ENCODE peak calls at places on chromosome 1, in five cellular contexts. W is T-helper 9 cell, X is GM10248, F is Caki2, V is NCI-H1694 treated with DMSO at 0.1 percent for 48 hours. I is an unnamed sample.

GRCh38 chr1:60956520-60956919 is 125.8 kb upstream of the NFIA start:
- DNase-seq in W (no peak), V (no peak), X (no peak), F (no peak), I (no peak)

GRCh38 chr1:22689505-22689904 is 21.1 kb upstream of the EPHB2 start:
- DNase-seq in V (no peak), W (no peak), F (peak), X (no peak), I (no peak)

GRCh38 chr1:93219443-93219842 is 38.9 kb downstream of the CCDC18 start:
- DNase-seq in W (no peak), X (peak), V (no peak), F (peak), I (peak)

GRCh38 chr1:20446796-20447195 is 39.2 kb downstream of the CAMK2N1 start:
- DNase-seq in V (no peak), X (no peak), F (no peak), W (no peak), I (no peak)

GRCh38 chr1:209530990-209531389 is 52.5 kb upstream of the CAMK1G start:
- DNase-seq in V (no peak), X (no peak), W (no peak), F (no peak), I (no peak)

GRCh38 chr1:100528861-100529260 is 9.1 kb upstream of the GPR88 start:
- DNase-seq in W (no peak), F (no peak), X (no peak), V (peak), I (no peak)

GRCh38 chr1:196861429-196861828 is 26.4 kb upstream of the CFHR4 start:
- DNase-seq in W (no peak), F (no peak), X (no peak), V (no peak), I (no peak)

GRCh38 chr1:52636701-52637695 is 4.0 kb downstream of the SHISAL2A start:
- DNase-seq in V (no peak), X (peak), W (peak), F (no peak), I (peak)

GRCh38 chr1:247407180-247407616 is 8.8 kb upstream of the NLRP3 start:
- DNase-seq in W (peak), V (no peak), X (peak), F (no peak), I (peak)

GRCh38 chr1:234533975-234534876 is 55.2 kb upstream of the TARBP1 start:
- DNase-seq in X (no peak), W (no peak), V (peak), F (no peak), I (no peak)

GRCh38 chr1:1399870-1400575 is 888 bp upstream of the CCNL2 start:
- DNase-seq in X (no peak), W (no peak), V (no peak), F (peak), I (no peak)

GRCh38 chr1:157968503-157968902 is 24.9 kb upstream of the KIRREL1 start:
- DNase-seq in X (no peak), V (peak), F (peak), W (no peak), I (no peak)

GRCh38 chr1:42282867-42283583 is 52.0 kb downstream of the FOXJ3 start:
- DNase-seq in X (no peak), F (no peak), V (no peak), W (no peak), I (no peak)

GRCh38 chr1:45258059-45258650 is 51.8 kb upstream of the ZSWIM5 start:
- DNase-seq in W (no peak), F (peak), V (no peak), X (no peak), I (no peak)

GRCh38 chr1:83593073-83593472 is 405.9 kb downstream of the TTLL7 start:
- DNase-seq in F (no peak), V (no peak), W (no peak), X (no peak), I (no peak)

GRCh38 chr1:196607940-196608339 is 300 bp downstream of the KCNT2 start:
- DNase-seq in F (no peak), V (no peak), W (no peak), X (no peak), I (no peak)

GRCh38 chr1:207286747-207287528 is 34.5 kb upstream of the CD55 start:
- DNase-seq in V (no peak), F (no peak), W (no peak), X (no peak), I (no peak)

GRCh38 chr1:227823537-227823936 is 8.1 kb downstream of the PRSS38 start:
- DNase-seq in F (no peak), W (no peak), V (no peak), X (no peak), I (no peak)